ENCODE peak calls at places on chromosomes 2 and 18, in eight cellular contexts. I is adrenal gland; G is endodermal cell; Q is upper lobe of right lung; V is effector memory CD4-positive, alpha-beta T cell; D is tibial artery; J is right atrium auricular region; M is right lobe of liver. N is an unnamed sample.
A peak's percentile ranks its signal among the peaks of the same experiment; 100 is the strongest.

GRCh38 chr2:197168705-197169104 is 141.9 kb downstream of the ANKRD44 start:
- DNase-seq in M (no peak), J (peak; percentile 69), Q (no peak), V (peak; percentile 20), I (peak; percentile 87), D (peak; percentile 61), G (peak; percentile 92), N (peak; percentile 46)

GRCh38 chr2:195660265-195660890 is 3.4 kb downstream of the SLC39A10 start:
- DNase-seq in I (peak; percentile 83), M (peak; percentile 70), J (peak; percentile 80), Q (no peak), V (peak; percentile 48), G (peak; percentile 89), D (peak; percentile 70), N (peak; percentile 21)

GRCh38 chr18:70454705-70455322 is 166.0 kb downstream of the SOCS6 start:
- DNase-seq in J (no peak), V (no peak), G (no peak), Q (no peak), M (no peak), D (no peak), I (peak; percentile 61), N (no peak)

GRCh38 chr2:216696751-216697560 is 1.6 kb upstream of the IGFBP5 start:
- DNase-seq in M (no peak), I (no peak), Q (no peak), J (no peak), D (no peak), G (no peak), V (no peak), N (no peak)

GRCh38 chr2:8534729-8535397 is 147.0 kb upstream of the ID2 start:
- DNase-seq in J (peak; percentile 83), G (no peak), I (peak; percentile 88), M (peak; percentile 96), Q (peak; percentile 89), D (peak; percentile 78), V (no peak), N (peak; percentile 80)

GRCh38 chr2:230715201-230715600 is 2.6 kb downstream of the CAB39 start:
- DNase-seq in V (no peak), Q (no peak), M (no peak), I (no peak), G (peak; percentile 22), J (no peak), D (no peak), N (no peak)

GRCh38 chr2:134216152-134216829 is 37.6 kb upstream of the MGAT5 start:
- DNase-seq in Q (no peak), V (no peak), J (no peak), G (no peak), M (no peak), I (no peak), D (no peak), N (no peak)

GRCh38 chr2:47651296-47651695 is 131.6 kb upstream of the MSH6 start:
- DNase-seq in J (no peak), D (no peak), Q (peak; percentile 15), G (no peak), I (no peak), V (no peak), M (no peak), N (no peak)

GRCh38 chr2:190343500-190344274 is at the start of gene INPP1:
- DNase-seq in G (peak; percentile 86), M (peak; percentile 77), J (peak; percentile 83), D (peak; percentile 66), Q (peak; percentile 89), I (peak; percentile 79), V (peak; percentile 15), N (peak; percentile 80)

GRCh38 chr18:57148263-57148662 is 1.4 kb downstream of the BOD1L2 start:
- DNase-seq in G (no peak), V (no peak), J (no peak), I (no peak), D (no peak), M (no peak), Q (no peak), N (no peak)

GRCh38 chr2:46493241-46493970 is 14.0 kb downstream of the TMEM247 start:
- DNase-seq in I (no peak), J (peak; percentile 34), D (no peak), V (no peak), G (no peak), M (no peak), Q (no peak), N (no peak)

GRCh38 chr2:175187378-175187777 is 5.9 kb upstream of the ATP5MC3 start:
- DNase-seq in J (no peak), Q (no peak), V (no peak), G (peak; percentile 61), M (no peak), D (no peak), I (no peak), N (no peak)

GRCh38 chr2:62705859-62706720 is 577 bp downstream of the EHBP1 start:
- DNase-seq in M (peak; percentile 84), D (peak; percentile 65), J (peak; percentile 74), Q (peak; percentile 85), V (no peak), G (peak; percentile 66), I (peak; percentile 80), N (peak; percentile 58)

GRCh38 chr2:111173856-111174255 is 53.1 kb downstream of the BCL2L11 start:
- DNase-seq in M (no peak), D (no peak), I (no peak), J (no peak), Q (no peak), V (no peak), G (no peak), N (no peak)

DNA sequence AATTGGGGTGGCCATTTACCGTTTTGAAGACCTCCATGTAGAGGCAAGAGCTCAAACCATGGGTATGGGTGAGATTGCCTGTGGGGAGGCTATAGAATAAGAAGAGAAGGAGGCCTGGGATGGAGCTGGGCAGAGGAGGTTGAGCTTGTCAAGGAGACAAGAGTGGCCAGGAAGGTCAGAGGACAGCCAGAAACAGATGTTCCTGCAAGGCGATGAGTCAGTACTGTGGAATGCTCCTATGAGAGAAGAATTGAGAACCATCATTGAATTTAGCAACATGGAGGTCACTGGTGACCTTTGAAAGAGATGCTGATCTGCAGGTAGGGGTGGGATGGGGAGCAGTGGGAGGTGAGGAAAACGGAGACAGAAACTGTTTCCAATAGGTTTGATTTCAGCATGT is 3.5 kb downstream of the ACSL3 start:
- DNase-seq in D (no peak), G (peak; percentile 77), Q (no peak), M (no peak), J (no peak), V (no peak), I (peak; percentile 46), N (no peak)
- H3K4me3 ChIP-seq in D (no peak overlapping the region), G (no peak overlapping the region), Q (no peak overlapping the region), M (no peak overlapping the region), J (no peak overlapping the region), V (no peak overlapping the region), I (no peak overlapping the region), N (no peak overlapping the region)

GRCh38 chr2:23548143-23548769 is 163.3 kb downstream of the KLHL29 start:
- DNase-seq in G (no peak), J (no peak), D (no peak), I (no peak), V (no peak), Q (no peak), M (no peak), N (no peak)

GRCh38 chr2:23545811-23546210 is 160.8 kb downstream of the KLHL29 start:
- DNase-seq in V (no peak), I (no peak), M (no peak), Q (no peak), J (no peak), D (no peak), G (no peak), N (no peak)

GRCh38 chr2:23546913-23547312 is 161.9 kb downstream of the KLHL29 start:
- DNase-seq in V (no peak), J (no peak), M (no peak), D (no peak), G (no peak), I (no peak), Q (no peak), N (no peak)

GRCh38 chr2:23549051-23549450 is 164.1 kb downstream of the KLHL29 start:
- DNase-seq in G (no peak), I (no peak), V (no peak), D (no peak), M (no peak), J (no peak), Q (no peak), N (no peak)

GRCh38 chr2:23547725-23548124 is 162.7 kb downstream of the KLHL29 start:
- DNase-seq in I (no peak), J (no peak), V (no peak), G (no peak), M (no peak), Q (no peak), D (no peak), N (no peak)
- H3K4me1 ChIP-seq in I (peaks cover 41% of the 10 kb centered on the region), J (peaks cover 29% of the 10 kb centered on the region), V (no peaks in the 10 kb centered on the region), G (no peaks in the 10 kb centered on the region), M (no peaks in the 10 kb centered on the region), Q (no peaks in the 10 kb centered on the region), D (peaks cover 53% of the 10 kb centered on the region), N (peaks cover 16% of the 10 kb centered on the region)

DNA sequence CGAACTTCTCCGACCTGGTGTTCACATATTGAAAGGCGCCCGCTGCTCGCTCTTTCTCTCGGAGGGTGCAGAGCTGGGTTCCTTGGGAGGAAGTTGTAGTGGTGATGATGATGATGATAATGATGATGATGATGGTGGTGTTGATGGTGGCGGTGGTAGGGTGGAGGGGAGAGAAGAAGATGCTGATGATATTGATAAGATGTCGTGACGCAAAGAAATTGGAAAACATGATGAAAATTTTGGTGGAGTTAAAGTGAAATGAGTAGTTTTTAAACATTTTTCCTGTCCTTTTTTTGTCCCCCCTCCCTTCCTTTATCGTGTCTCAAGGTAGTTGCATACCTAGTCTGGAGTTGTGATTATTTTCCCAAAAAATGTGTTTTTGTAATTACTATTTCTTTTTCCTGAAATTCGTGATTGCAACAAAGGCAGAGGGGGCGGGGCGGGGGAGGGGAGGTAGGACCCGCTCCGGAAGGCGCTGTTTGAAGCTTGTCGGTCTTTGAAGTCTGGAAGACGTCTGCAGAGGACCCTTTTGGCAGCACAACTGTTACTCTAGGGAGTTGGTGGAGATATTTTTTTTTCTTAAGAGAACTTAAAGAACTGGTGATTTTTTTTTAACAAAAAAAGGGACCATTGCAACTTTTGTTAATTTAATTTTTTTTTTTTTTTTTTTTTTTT is 2.0 kb downstream of the SOX11 start:
- DNase-seq in V (no peak), M (no peak), G (peak; percentile 70), Q (no peak), D (no peak), I (no peak), J (no peak), N (no peak)
- H3K27ac ChIP-seq in V (no peak overlapping the region), M (no peak overlapping the region), G (peak overlapping the region; percentile 80), Q (no peak overlapping the region), D (no peak overlapping the region), I (no peak overlapping the region), J (no peak overlapping the region), N (no peak overlapping the region)

GRCh38 chr2:12131975-12132374 is 385.5 kb downstream of the LPIN1 start:
- DNase-seq in M (no peak), D (no peak), V (no peak), G (no peak), J (no peak), Q (no peak), I (no peak), N (no peak)

GRCh38 chr2:12126325-12126724 is 379.9 kb downstream of the LPIN1 start:
- DNase-seq in Q (no peak), G (no peak), D (no peak), J (no peak), V (no peak), I (no peak), M (no peak), N (no peak)

DNA sequence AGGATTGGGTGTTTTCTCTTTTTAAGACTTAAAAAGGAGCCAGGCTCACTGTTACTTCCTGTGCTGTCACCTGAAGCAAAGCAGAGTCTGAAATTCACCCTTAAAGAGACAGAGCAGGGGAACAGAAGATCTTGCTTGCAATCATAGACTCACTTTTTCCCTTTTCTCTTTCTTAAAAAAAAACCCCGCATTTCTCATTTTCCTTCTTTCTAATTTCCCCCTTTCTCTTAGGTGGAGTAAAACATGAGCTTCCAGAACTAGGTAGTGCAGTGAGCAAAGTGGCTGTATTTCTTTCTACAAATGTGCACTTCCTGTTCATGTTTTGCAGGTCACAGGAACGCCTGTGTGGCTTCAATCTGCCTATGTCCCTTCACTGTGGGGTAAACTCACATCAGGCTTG is 381.2 kb downstream of the LPIN1 start:
- DNase-seq in M (no peak), D (no peak), V (no peak), G (no peak), I (no peak), Q (no peak), J (no peak), N (no peak)
- H3K4me3 ChIP-seq in M (no peak overlapping the region), D (no peak overlapping the region), V (peak overlapping the region; percentile 28), G (no peak overlapping the region), I (no peak overlapping the region), Q (no peak overlapping the region), J (no peak overlapping the region), N (no peak overlapping the region)